ENCODE peak calls at places on chromosome 1, in nine cellular contexts. V, E, I, S, D, U, N, K and F are unnamed samples.

GRCh38 chr1:172167801-172168596 is 252.5 kb upstream of the C1orf105 start:
- DNase-seq in V (no peak), E (no peak), I (no peak), S (no peak), D (no peak), U (no peak), N (peak), K (no peak), F (no peak)

GRCh38 chr1:66367369-66367768 is 166.6 kb upstream of the SGIP1 start:
- DNase-seq in V (no peak), E (no peak), I (no peak), S (no peak), D (no peak), U (no peak), N (no peak), K (no peak), F (no peak)

GRCh38 chr1:27878787-27879335 is 6.5 kb downstream of the THEMIS2 start:
- DNase-seq in V (no peak), E (no peak), I (no peak), S (no peak), D (no peak), U (no peak), N (no peak), K (no peak), F (no peak)

GRCh38 chr1:40658895-40659648 is 6.4 kb downstream of the RIMS3 start:
- DNase-seq in V (no peak), E (no peak), I (no peak), S (no peak), D (no peak), U (no peak), N (no peak), K (no peak), F (no peak)

GRCh38 chr1:207866471-207867135 is 44.3 kb downstream of the CD34 start:
- DNase-seq in V (peak), E (no peak), I (no peak), S (no peak), D (no peak), U (no peak), N (peak), K (no peak), F (no peak)

GRCh38 chr1:85361106-85361505 is 84.7 kb upstream of the BCL10 start:
- DNase-seq in V (no peak), E (no peak), I (no peak), S (no peak), D (no peak), U (no peak), N (peak), K (no peak), F (no peak)

GRCh38 chr1:116762781-116763115 is 8.5 kb downstream of the CD2 start:
- DNase-seq in V (no peak), E (no peak), I (no peak), S (no peak), D (no peak), U (no peak), N (no peak), K (no peak), F (no peak)

GRCh38 chr1:243715285-243715684 is 134.8 kb downstream of the AKT3 start:
- DNase-seq in V (no peak), E (no peak), I (no peak), S (no peak), D (no peak), U (no peak), N (peak), K (no peak), F (no peak)

GRCh38 chr1:222073307-222073995 is 331.6 kb upstream of the DUSP10 start:
- DNase-seq in V (no peak), E (no peak), I (no peak), S (no peak), D (no peak), U (no peak), N (peak), K (no peak), F (no peak)

GRCh38 chr1:154716614-154717372 is 108.8 kb upstream of the ADAR start:
- DNase-seq in V (no peak), E (no peak), I (no peak), S (no peak), D (no peak), U (no peak), N (peak), K (no peak), F (no peak)

GRCh38 chr1:9289724-9290493 is 2.8 kb upstream of the SPSB1 start:
- DNase-seq in V (no peak), E (no peak), I (no peak), S (no peak), D (no peak), U (no peak), N (peak), K (no peak), F (no peak)

GRCh38 chr1:156475568-156476500 is 24.7 kb downstream of the MEF2D start:
- DNase-seq in V (no peak), E (no peak), I (no peak), S (no peak), D (no peak), U (no peak), N (peak), K (no peak), F (no peak)

GRCh38 chr1:107739183-107739582 is 225.8 kb downstream of the VAV3 start:
- DNase-seq in V (peak), E (no peak), I (no peak), S (no peak), D (no peak), U (no peak), N (no peak), K (no peak), F (peak)

GRCh38 chr1:53657256-53657805 is 81.6 kb downstream of the GLIS1 start:
- DNase-seq in V (no peak), E (no peak), I (no peak), S (no peak), D (peak), U (no peak), N (no peak), K (no peak), F (no peak)

GRCh38 chr1:58999676-59000075 is 215.8 kb upstream of the JUN start:
- DNase-seq in V (peak), E (no peak), I (no peak), S (no peak), D (peak), U (no peak), N (no peak), K (no peak), F (no peak)

GRCh38 chr1:223771469-223771813 is 59.1 kb downstream of the CAPN2 start:
- DNase-seq in V (no peak), E (no peak), I (no peak), S (no peak), D (no peak), U (no peak), N (no peak), K (no peak), F (no peak)

GRCh38 chr1:205144751-205145150 is 23.0 kb upstream of the RBBP5 start:
- DNase-seq in V (no peak), E (no peak), I (no peak), S (no peak), D (no peak), U (no peak), N (peak), K (no peak), F (no peak)

GRCh38 chr1:20237646-20238045 is 51.3 kb upstream of the PLA2G2C start:
- DNase-seq in V (no peak), E (no peak), I (no peak), S (no peak), D (no peak), U (no peak), N (no peak), K (no peak), F (peak)

GRCh38 chr1:186915555-186915954 is 86.8 kb downstream of the PLA2G4A start:
- DNase-seq in V (no peak), E (no peak), I (no peak), S (no peak), D (no peak), U (no peak), N (no peak), K (no peak), F (no peak)

GRCh38 chr1:197695961-197696360 is 79.3 kb downstream of the DENND1B start:
- DNase-seq in V (no peak), E (no peak), I (no peak), S (no peak), D (no peak), U (no peak), N (peak), K (no peak), F (no peak)

GRCh38 chr1:26404641-26405040 is 6.0 kb upstream of the LIN28A start:
- DNase-seq in V (no peak), E (no peak), I (no peak), S (no peak), D (no peak), U (no peak), N (peak), K (no peak), F (no peak)

GRCh38 chr1:24142546-24143431 is at the start of gene IL22RA1:
- DNase-seq in V (no peak), E (no peak), I (peak), S (no peak), D (no peak), U (no peak), N (peak), K (no peak), F (no peak)

GRCh38 chr1:12491691-12492090 is 126.3 kb downstream of the DHRS3 start:
- DNase-seq in V (no peak), E (no peak), I (no peak), S (no peak), D (no peak), U (no peak), N (no peak), K (no peak), F (no peak)

GRCh38 chr1:27137544-27138075 is 17.3 kb downstream of the SLC9A1 start:
- DNase-seq in V (no peak), E (no peak), I (no peak), S (no peak), D (no peak), U (no peak), N (peak), K (no peak), F (no peak)

GRCh38 chr1:202133016-202133415 is 10.3 kb downstream of the GPR37L1 start:
- DNase-seq in V (no peak), E (no peak), I (no peak), S (no peak), D (no peak), U (no peak), N (no peak), K (no peak), F (no peak)

GRCh38 chr1:228343211-228343661 is 63.4 kb downstream of the TRIM11 start:
- DNase-seq in V (no peak), E (no peak), I (no peak), S (no peak), D (no peak), U (no peak), N (no peak), K (no peak), F (no peak)